ENCODE peak calls at places on chromosomes 11 and 22, in nine cellular contexts. Q is cardiac muscle cell; S is stimulated activated CD8-positive, alpha-beta memory T cell treated with anti-CD3 and anti-CD28 coated beads, Interleukin-12 subunit alpha, Interleukin-12 subunit beta, amount 100 ng/mL, for 1 hour; C is body of pancreas; P is naive thymus-derived CD8-positive, alpha-beta T cell; G is GF-D8; W is fibroblast of the conjunctiva; O is activated T-helper 1 cell treated with anti-CD3 and anti-CD28 coated beads, Interleukin-12 subunit alpha, Interleukin-12 subunit beta, Interleukin-2, Interleukin-4 antibody, amounts not matched to agents 30 ng/mL and 10 ng/mL and 1 ng/mL, durations not matched to agents 14 hours and 24 hours and 36 hours; D is activated effector memory CD4-positive, alpha-beta T cell treated with Interleukin-2 at 50 U/mL for 16 hours. V is an unnamed sample.

GRCh38 chr11:10778217-10778970 is 27.3 kb downstream of the CTR9 start:
- DNase-seq in W (peak), G (no peak), C (peak), O (no peak), D (no peak), S (no peak), P (no peak), Q (peak), V (peak)

GRCh38 chr22:43631846-43632245 is 180.3 kb downstream of the EFCAB6 start:
- DNase-seq in C (no peak), G (no peak), W (no peak), P (no peak), Q (no peak), O (no peak), D (no peak), S (no peak), V (no peak)

GRCh38 chr11:46381836-46382643 is 571 bp downstream of the MDK start:
- DNase-seq in P (no peak), C (no peak), Q (peak), G (no peak), S (no peak), W (no peak), O (no peak), D (no peak), V (no peak)

GRCh38 chr11:60657880-60658279 is 41.5 kb upstream of the MS4A8 start:
- DNase-seq in G (no peak), Q (no peak), D (no peak), W (no peak), P (no peak), O (no peak), S (no peak), C (peak), V (peak)

GRCh38 chr11:123308077-123308476 is 113.0 kb upstream of the CLMP start:
- DNase-seq in O (no peak), Q (peak), S (no peak), C (no peak), G (no peak), P (no peak), D (no peak), W (peak), V (no peak)

GRCh38 chr11:61874460-61874809 is 16.9 kb downstream of the FADS3 start:
- DNase-seq in C (no peak), W (no peak), G (no peak), P (no peak), Q (no peak), S (no peak), D (no peak), O (no peak), V (no peak)

GRCh38 chr22:50486561-50487289 is at the start of gene MIOX:
- DNase-seq in D (no peak), O (no peak), W (no peak), Q (no peak), S (no peak), G (no peak), P (no peak), C (no peak), V (no peak)

GRCh38 chr22:48837341-48837935 is 990.2 kb downstream of the BRD1 start:
- DNase-seq in P (no peak), W (no peak), G (no peak), C (no peak), Q (no peak), S (no peak), D (no peak), O (no peak), V (no peak)

GRCh38 chr11:70456921-70457532 is 58.7 kb downstream of the CTTN start:
- DNase-seq in O (no peak), D (no peak), W (no peak), S (no peak), G (no peak), Q (peak), C (no peak), P (no peak), V (no peak)

GRCh38 chr11:119651802-119652584 is 77.0 kb downstream of the NECTIN1 start:
- DNase-seq in Q (no peak), G (no peak), W (no peak), P (no peak), S (no peak), O (no peak), D (no peak), C (peak), V (no peak)

GRCh38 chr22:29541845-29542244 is 11.7 kb downstream of the THOC5 start:
- DNase-seq in W (no peak), P (no peak), G (peak), Q (no peak), O (no peak), S (no peak), C (no peak), D (no peak), V (no peak)

GRCh38 chr11:67301951-67302516 is 1.3 kb upstream of the SSH3 start:
- DNase-seq in C (peak), S (no peak), O (no peak), P (no peak), G (peak), D (no peak), Q (peak), W (no peak), V (peak)

GRCh38 chr22:23522642-23523251 is 57.3 kb downstream of the IGLL1 start:
- DNase-seq in S (no peak), O (no peak), C (no peak), P (no peak), G (no peak), Q (peak), D (no peak), W (no peak), V (no peak)

GRCh38 chr11:19935507-19935906 is 222.9 kb downstream of the NAV2 start:
- DNase-seq in O (no peak), G (no peak), D (no peak), W (no peak), S (no peak), Q (no peak), P (no peak), C (no peak), V (no peak)

GRCh38 chr11:27230175-27230565 is 132.8 kb downstream of the CCDC34 start:
- DNase-seq in G (no peak), P (no peak), C (no peak), D (no peak), S (no peak), O (no peak), W (no peak), Q (no peak), V (no peak)

GRCh38 chr11:17634776-17635550 is 84.4 kb upstream of the MYOD1 start:
- DNase-seq in W (no peak), Q (no peak), G (no peak), C (no peak), D (no peak), P (no peak), O (no peak), S (no peak), V (no peak)

GRCh38 chr22:47914481-47915097 is 1152.1 kb downstream of the TBC1D22A start:
- DNase-seq in W (no peak), S (no peak), P (no peak), D (no peak), C (no peak), Q (no peak), G (no peak), O (no peak), V (no peak)

GRCh38 chr11:7775689-7776088 is 21.1 kb downstream of the OR5P2 start:
- DNase-seq in O (no peak), G (no peak), D (no peak), C (no peak), P (no peak), Q (no peak), S (no peak), W (no peak), V (no peak)

GRCh38 chr22:40449676-40450035 is 79.3 kb downstream of the SGSM3 start:
- DNase-seq in S (no peak), C (no peak), P (no peak), D (no peak), W (peak), G (no peak), O (no peak), Q (peak), V (no peak)

GRCh38 chr11:111454561-111455192 is 57.5 kb downstream of the BTG4 start:
- DNase-seq in D (no peak), O (peak), W (peak), G (no peak), P (peak), S (peak), Q (peak), C (no peak), V (no peak)

GRCh38 chr22:48800036-48800885 is 1027.4 kb downstream of the BRD1 start:
- DNase-seq in Q (no peak), O (no peak), S (no peak), G (no peak), P (no peak), C (no peak), W (no peak), D (no peak), V (no peak)

V was measured in left colon.